ENCODE peak calls at places on chromosome 3, in ten cellular contexts. One of them, this sample, is unnamed.

GRCh38 chr3:153247331-153248311 is 85.6 kb downstream of the RAP2B start:
- DNase-seq in amniotic stem cell: no peak
- DNase-seq in activated naive CD4-positive, alpha-beta T cell: no peak
- DNase-seq in Daoy: no peak
- DNase-seq in HS-27A: no peak
- DNase-seq in CD8-positive, alpha-beta memory T cell: no peak
- DNase-seq in GM12864: no peak
- DNase-seq in renal cortical epithelial cell: no peak
- DNase-seq in activated gamma-delta T cell treated with Interleukin-2 at 50 U/mL for 16 hours: no peak
- DNase-seq in heart left ventricle: no peak
- DNase-seq in this sample: no peak

GRCh38 chr3:29181872-29182271 is 99.0 kb upstream of the RBMS3 start:
- DNase-seq in Daoy: no peak
- DNase-seq in GM12864: no peak
- DNase-seq in CD8-positive, alpha-beta memory T cell: no peak
- DNase-seq in amniotic stem cell: no peak
- DNase-seq in HS-27A: no peak
- DNase-seq in activated naive CD4-positive, alpha-beta T cell: no peak
- DNase-seq in heart left ventricle: no peak
- DNase-seq in activated gamma-delta T cell treated with Interleukin-2 at 50 U/mL for 16 hours: no peak
- DNase-seq in renal cortical epithelial cell: no peak
- DNase-seq in this sample: no peak

GRCh38 chr3:129348734-129349133 is 70.1 kb downstream of the HMCES start:
- DNase-seq in Daoy: no peak
- DNase-seq in heart left ventricle: no peak
- DNase-seq in amniotic stem cell: no peak
- DNase-seq in activated gamma-delta T cell treated with Interleukin-2 at 50 U/mL for 16 hours: no peak
- DNase-seq in CD8-positive, alpha-beta memory T cell: no peak
- DNase-seq in HS-27A: no peak
- DNase-seq in renal cortical epithelial cell: no peak
- DNase-seq in GM12864: no peak
- DNase-seq in activated naive CD4-positive, alpha-beta T cell: no peak
- DNase-seq in this sample: no peak

GRCh38 chr3:108394563-108394962 is 98.2 kb downstream of the HHLA2 start:
- DNase-seq in activated gamma-delta T cell treated with Interleukin-2 at 50 U/mL for 16 hours: no peak
- DNase-seq in Daoy: no peak
- DNase-seq in renal cortical epithelial cell: no peak
- DNase-seq in HS-27A: no peak
- DNase-seq in activated naive CD4-positive, alpha-beta T cell: no peak
- DNase-seq in amniotic stem cell: no peak
- DNase-seq in heart left ventricle: no peak
- DNase-seq in CD8-positive, alpha-beta memory T cell: no peak
- DNase-seq in GM12864: no peak
- DNase-seq in this sample: no peak

GRCh38 chr3:140467104-140467577 is 210.7 kb upstream of the TRIM42 start:
- DNase-seq in renal cortical epithelial cell: peak; percentile 92
- DNase-seq in activated gamma-delta T cell treated with Interleukin-2 at 50 U/mL for 16 hours: no peak
- DNase-seq in Daoy: peak; percentile 60
- DNase-seq in heart left ventricle: no peak
- DNase-seq in GM12864: no peak
- DNase-seq in activated naive CD4-positive, alpha-beta T cell: no peak
- DNase-seq in amniotic stem cell: no peak
- DNase-seq in HS-27A: no peak
- DNase-seq in CD8-positive, alpha-beta memory T cell: no peak
- DNase-seq in this sample: no peak

GRCh38 chr3:11457126-11457525 is 184.9 kb downstream of the ATG7 start:
- DNase-seq in activated gamma-delta T cell treated with Interleukin-2 at 50 U/mL for 16 hours: no peak
- DNase-seq in CD8-positive, alpha-beta memory T cell: no peak
- DNase-seq in activated naive CD4-positive, alpha-beta T cell: no peak
- DNase-seq in renal cortical epithelial cell: no peak
- DNase-seq in amniotic stem cell: no peak
- DNase-seq in Daoy: no peak
- DNase-seq in heart left ventricle: no peak
- DNase-seq in HS-27A: no peak
- DNase-seq in GM12864: no peak
- DNase-seq in this sample: no peak

GRCh38 chr3:134754768-134755559 is 40.1 kb upstream of the EPHB1 start:
- DNase-seq in HS-27A: peak; percentile 19
- DNase-seq in renal cortical epithelial cell: no peak
- DNase-seq in activated gamma-delta T cell treated with Interleukin-2 at 50 U/mL for 16 hours: no peak
- DNase-seq in GM12864: peak; percentile 2
- DNase-seq in heart left ventricle: no peak
- DNase-seq in amniotic stem cell: peak; percentile 0
- DNase-seq in Daoy: peak; percentile 57
- DNase-seq in CD8-positive, alpha-beta memory T cell: no peak
- DNase-seq in activated naive CD4-positive, alpha-beta T cell: no peak
- DNase-seq in this sample: no peak

GRCh38 chr3:148772835-148773234 is 54.8 kb upstream of the CPB1 start:
- DNase-seq in GM12864: no peak
- DNase-seq in heart left ventricle: no peak
- DNase-seq in activated naive CD4-positive, alpha-beta T cell: no peak
- DNase-seq in activated gamma-delta T cell treated with Interleukin-2 at 50 U/mL for 16 hours: no peak
- DNase-seq in HS-27A: no peak
- DNase-seq in amniotic stem cell: no peak
- DNase-seq in renal cortical epithelial cell: no peak
- DNase-seq in CD8-positive, alpha-beta memory T cell: no peak
- DNase-seq in Daoy: no peak
- DNase-seq in this sample: no peak

GRCh38 chr3:136893848-136894443 is 31.9 kb downstream of the NCK1 start:
- DNase-seq in HS-27A: no peak
- DNase-seq in GM12864: no peak
- DNase-seq in renal cortical epithelial cell: peak; percentile 89
- DNase-seq in Daoy: peak; percentile 35
- DNase-seq in activated naive CD4-positive, alpha-beta T cell: no peak
- DNase-seq in CD8-positive, alpha-beta memory T cell: no peak
- DNase-seq in amniotic stem cell: no peak
- DNase-seq in heart left ventricle: no peak
- DNase-seq in activated gamma-delta T cell treated with Interleukin-2 at 50 U/mL for 16 hours: no peak
- DNase-seq in this sample: no peak

This sample was measured in GM06990.